ENCODE peak calls at places on chromosomes 6 and 20, in six cellular contexts. C is stomach, N is left ventricle myocardium inferior, B is cardiac muscle cell, F is heart left ventricle, R is GM23248. S is an unnamed sample. For H3K4me1, the result is how much of the 10 kb centered on the place peaks cover.

GRCh38 chr6:46491789-46492547 is 719 bp upstream of the RCAN2 start:
- DNase-seq in C (peak), N (peak), B (peak), F (peak), R (peak), S (peak)

GRCh38 chr20:16806886-16807285 is 58.7 kb downstream of the OTOR start:
- DNase-seq in C (no peak), N (no peak), B (no peak), F (no peak), R (no peak), S (no peak)

GRCh38 chr6:166774292-166774691 is 147.2 kb upstream of the RPS6KA2 start:
- DNase-seq in C (no peak), N (no peak), B (no peak), F (no peak), R (no peak), S (no peak)

GRCh38 chr6:83615025-83615999 is 93.6 kb downstream of the SNAP91 start:
- DNase-seq in C (no peak), N (no peak), B (peak), F (no peak), R (peak), S (no peak)

GRCh38 chr6:134822920-134823430 is 126.9 kb downstream of the ALDH8A1 start:
- DNase-seq in C (peak), N (peak), B (peak), F (peak), R (peak), S (peak)

GRCh38 chr6:22668307-22668706 is 98.9 kb downstream of the HDGFL1 start:
- DNase-seq in C (no peak), N (peak), B (peak), F (peak), R (no peak), S (no peak)

GRCh38 chr6:26216886-26217713 is 129.9 kb downstream of the HFE start:
- DNase-seq in C (peak), N (peak), B (peak), F (peak), R (peak), S (peak)

GRCh38 chr20:57941572-57942381 is 232.0 kb upstream of the PMEPA1 start:
- DNase-seq in C (no peak), N (no peak), B (no peak), F (no peak), R (no peak), S (no peak)

GRCh38 chr20:38547288-38547825 is 33.6 kb upstream of the ADIG start:
- DNase-seq in C (no peak), N (no peak), B (no peak), F (no peak), R (no peak), S (no peak)

GRCh38 chr20:58139849-58140786 is 88.3 kb downstream of the ANKRD60 start:
- DNase-seq in C (no peak), N (no peak), B (no peak), F (no peak), R (no peak), S (no peak)

GRCh38 chr6:135212020-135212806 is 31.1 kb downstream of the MYB start:
- DNase-seq in C (no peak), N (no peak), B (no peak), F (no peak), R (peak), S (no peak)

GRCh38 chr20:47353697-47354387 is 2.7 kb downstream of the ZMYND8 start:
- DNase-seq in C (no peak), N (no peak), B (peak), F (no peak), R (peak), S (no peak)

GRCh38 chr6:129641344-129641743 is 68.6 kb downstream of the ARHGAP18 start:
- DNase-seq in C (no peak), N (no peak), B (peak), F (no peak), R (peak), S (no peak)

GRCh38 chr6:106913676-106914280 is 60.8 kb downstream of the CD24 start:
- DNase-seq in C (no peak), N (no peak), B (no peak), F (no peak), R (no peak), S (no peak)

GRCh38 chr20:41222703-41223102 is 85.4 kb downstream of the PLCG1 start:
- DNase-seq in C (no peak), N (no peak), B (peak), F (no peak), R (peak), S (no peak)

GRCh38 chr6:153090241-153090930 is 40.7 kb downstream of the RGS17 start:
- DNase-seq in C (no peak), N (no peak), B (peak), F (no peak), R (peak), S (no peak)

GRCh38 chr6:35622283-35622682 is 66.4 kb downstream of the FKBP5 start:
- DNase-seq in C (no peak), N (no peak), B (no peak), F (no peak), R (no peak), S (no peak)

GRCh38 chr20:6069669-6070068 is 15.8 kb upstream of the LRRN4 start:
- DNase-seq in C (no peak), N (no peak), B (no peak), F (no peak), R (no peak), S (no peak)

GRCh38 chr6:145756170-145756662 is 20.9 kb upstream of the EPM2A start:
- DNase-seq in C (no peak), N (peak), B (peak), F (no peak), R (peak), S (no peak)

GRCh38 chr6:132298344-132298949 is 102.8 kb downstream of the MOXD1 start:
- DNase-seq in C (peak), N (no peak), B (peak), F (no peak), R (peak), S (peak)

GRCh38 chr6:2503816-2504494 is 246.8 kb downstream of the MYLK4 start:
- DNase-seq in C (no peak), N (no peak), B (peak), F (no peak), R (peak), S (no peak)

GRCh38 chr20:40319741-40320499 is 369.1 kb downstream of the MAFB start:
- DNase-seq in C (no peak), N (no peak), B (no peak), F (no peak), R (no peak), S (no peak)

GRCh38 chr6:138272543-138273305 is 54.4 kb upstream of the PBOV1 start:
- DNase-seq in C (no peak), N (no peak), B (peak), F (no peak), R (no peak), S (no peak)

GRCh38 chr6:138275976-138276375 is 57.7 kb upstream of the PBOV1 start:
- DNase-seq in C (no peak), N (no peak), B (no peak), F (no peak), R (no peak), S (no peak)

GRCh38 chr6:138277835-138278234 is 59.5 kb upstream of the PBOV1 start:
- DNase-seq in C (no peak), N (no peak), B (no peak), F (no peak), R (no peak), S (no peak)

GRCh38 chr6:138278326-138278725 is 60.0 kb upstream of the PBOV1 start:
- DNase-seq in C (no peak), N (no peak), B (peak), F (peak), R (peak), S (no peak)
- H3K4me3 ChIP-seq in C (no peak), N (no peak), B (no peak), F (no peak), R (no peak), S (no peak)

GRCh38 chr20:1376007-1376406 is 16.8 kb downstream of the FKBP1A start:
- DNase-seq in C (no peak), N (no peak), B (no peak), F (no peak), R (no peak), S (no peak)
- H3K4me1 ChIP-seq in C (under half), N (half or more), B (under half), F (under half), R (under half), S (under half)

GRCh38 chr20:10498196-10498595 is 63.1 kb downstream of the SLX4IP start:
- DNase-seq in C (no peak), N (no peak), B (no peak), F (no peak), R (no peak), S (no peak)

GRCh38 chr20:10497283-10497682 is 62.2 kb downstream of the SLX4IP start:
- DNase-seq in C (no peak), N (no peak), B (no peak), F (no peak), R (no peak), S (no peak)

GRCh38 chr20:10502098-10502526 is 67.0 kb downstream of the SLX4IP start:
- DNase-seq in C (no peak), N (no peak), B (no peak), F (no peak), R (no peak), S (no peak)

GRCh38 chr20:10504893-10505292 is 69.8 kb downstream of the SLX4IP start:
- DNase-seq in C (no peak), N (no peak), B (peak), F (no peak), R (no peak), S (peak)

DNA sequence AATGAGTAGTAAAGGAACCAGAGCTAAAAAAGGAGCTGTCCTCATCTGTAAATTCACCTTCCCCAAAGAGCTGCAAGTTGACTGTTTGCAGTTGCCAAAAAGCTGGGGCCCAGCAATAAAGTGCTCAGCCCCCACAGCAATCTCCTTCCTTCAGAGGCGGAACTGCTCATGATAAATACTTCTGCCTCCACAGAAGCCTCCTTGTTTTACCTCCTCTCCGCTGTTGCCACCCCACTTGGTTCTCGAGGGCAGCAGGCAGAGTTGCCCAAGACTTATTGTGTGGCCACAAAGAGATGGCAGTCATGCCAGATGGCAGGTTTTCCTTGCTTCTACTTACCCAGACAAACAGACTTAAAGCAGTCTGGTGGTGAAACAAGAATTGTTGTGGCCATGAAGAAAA is 66.3 kb downstream of the SLX4IP start:
- DNase-seq in C (no peak), N (no peak), B (peak), F (no peak), R (no peak), S (peak)
- H3K4me3 ChIP-seq in C (no peak), N (no peak), B (no peak), F (peak), R (no peak), S (no peak)

DNA sequence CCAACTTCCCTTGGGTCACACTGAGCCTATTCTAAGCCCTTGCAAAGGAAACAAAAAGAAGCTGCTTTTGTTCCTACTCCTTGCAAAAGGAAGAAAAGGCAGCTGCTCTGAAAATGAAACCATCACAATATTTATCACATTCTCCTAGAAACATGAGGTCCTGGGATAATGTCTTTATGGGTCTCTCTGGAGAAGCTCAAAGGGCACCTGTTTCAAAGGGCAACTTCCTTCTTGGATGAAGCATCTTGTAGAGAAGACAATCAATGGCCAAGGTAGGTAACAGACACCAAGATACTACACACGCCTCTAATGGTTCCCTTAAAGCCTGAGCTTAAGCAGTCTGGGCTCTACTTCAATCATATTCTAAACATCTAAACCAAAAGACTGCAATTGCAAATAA is 10.4 kb downstream of the ELOVL5 start:
- DNase-seq in C (no peak), N (no peak), B (no peak), F (no peak), R (no peak), S (no peak)
- H3K4me1 ChIP-seq in C (under half), N (half or more), B (under half), F (under half), R (under half), S (under half)

GRCh38 chr6:36683145-36683655 is 4.7 kb downstream of the CDKN1A start:
- DNase-seq in C (peak), N (no peak), B (no peak), F (no peak), R (no peak), S (no peak)

GRCh38 chr6:36684447-36684812 is 5.9 kb downstream of the CDKN1A start:
- DNase-seq in C (no peak), N (no peak), B (no peak), F (no peak), R (no peak), S (no peak)

GRCh38 chr6:36685198-36685919 is 6.8 kb downstream of the CDKN1A start:
- DNase-seq in C (no peak), N (no peak), B (no peak), F (no peak), R (no peak), S (no peak)

GRCh38 chr6:36682328-36683144 is 4.0 kb downstream of the CDKN1A start:
- DNase-seq in C (peak), N (peak), B (no peak), F (peak), R (peak), S (peak)

DNA sequence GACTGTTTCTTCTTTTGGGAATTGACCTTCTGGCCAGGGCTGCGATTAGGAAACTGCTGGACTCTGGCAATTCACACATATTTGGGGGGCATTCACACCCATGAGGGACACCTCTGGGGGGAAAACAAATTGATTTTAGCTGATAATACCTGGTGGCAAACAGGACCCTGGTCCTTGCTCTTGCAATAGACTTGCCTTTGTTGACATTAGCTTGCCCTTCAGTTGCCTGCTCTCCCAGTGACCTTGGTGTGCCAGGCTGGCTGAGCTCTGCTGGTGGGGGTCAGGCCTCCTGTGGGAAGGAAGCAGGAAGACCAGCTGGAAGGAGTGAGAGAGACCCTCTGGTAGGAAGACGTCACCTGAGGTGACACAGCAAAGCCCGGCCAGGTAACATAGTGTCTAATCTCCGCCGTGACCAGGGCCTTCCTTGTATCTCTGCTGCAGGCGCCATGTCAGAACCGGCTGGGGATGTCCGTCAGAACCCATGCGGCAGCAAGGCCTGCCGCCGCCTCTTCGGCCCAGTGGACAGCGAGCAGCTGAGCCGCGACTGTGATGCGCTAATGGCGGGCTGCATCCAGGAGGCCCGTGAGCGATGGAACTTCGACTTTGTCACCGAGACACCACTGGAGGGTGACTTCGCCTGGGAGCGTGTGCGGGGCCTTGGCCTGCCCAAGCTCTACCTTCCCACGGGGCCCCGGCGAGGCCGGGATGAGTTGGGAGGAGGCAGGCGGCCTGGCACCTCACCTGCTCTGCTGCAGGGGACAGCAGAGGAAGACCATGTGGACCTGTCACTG is 5.3 kb downstream of the CDKN1A start:
- DNase-seq in C (no peak), N (no peak), B (no peak), F (no peak), R (no peak), S (no peak)
- H3K4me3 ChIP-seq in C (no peak), N (no peak), B (no peak), F (no peak), R (peak), S (no peak)

DNA sequence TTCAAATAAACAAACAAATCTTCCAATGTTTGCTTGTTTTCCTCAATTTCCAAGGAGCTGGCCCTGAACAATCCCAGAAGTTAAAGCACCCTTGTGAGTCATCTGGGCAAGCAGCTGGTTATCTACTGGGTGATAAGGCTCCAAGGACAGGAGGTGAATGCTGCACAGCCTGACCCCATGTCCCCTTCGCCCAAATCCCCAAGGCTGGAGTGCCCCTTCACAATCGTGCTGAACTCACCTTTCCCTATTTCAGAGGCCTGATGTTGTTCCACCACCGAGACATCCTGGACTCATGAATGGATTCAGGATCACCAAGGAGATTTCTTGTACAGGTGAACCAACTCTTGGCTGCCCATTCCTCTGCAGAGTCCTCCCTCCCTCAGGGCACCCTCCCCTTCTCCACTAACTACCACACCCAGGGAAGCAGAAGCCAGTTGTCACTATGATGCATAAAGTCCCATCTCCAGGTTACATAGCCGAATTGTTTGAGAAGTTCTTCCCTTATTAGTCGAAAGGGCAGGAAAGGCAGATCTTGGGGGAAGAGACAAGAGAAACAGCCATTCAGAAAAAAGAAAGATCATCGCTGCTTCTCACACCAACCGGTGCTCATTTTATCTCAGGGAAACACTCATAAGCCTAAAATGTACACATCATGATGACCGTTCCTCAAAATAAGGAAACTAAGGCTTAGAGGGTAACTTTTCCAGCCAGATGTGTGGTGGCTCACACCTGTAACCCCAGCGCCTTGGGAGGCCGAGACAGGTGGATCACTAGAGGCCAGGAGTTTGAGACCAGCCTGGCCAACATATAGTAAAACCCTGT is 138.8 kb upstream of the RREB1 start:
- DNase-seq in C (no peak), N (no peak), B (no peak), F (no peak), R (no peak), S (no peak)
- H3K4me1 ChIP-seq in C (under half), N (under half), B (under half), F (under half), R (under half), S (under half)

GRCh38 chr6:82022614-82023102 is 224.9 kb downstream of the IBTK start:
- DNase-seq in C (no peak), N (no peak), B (peak), F (no peak), R (peak), S (no peak)
- H3K4me3 ChIP-seq in C (no peak), N (no peak), B (no peak), F (no peak), R (no peak), S (no peak)